ENCODE peak calls at places on chromosomes 11 and 22, in six cellular contexts. O is AG04450; D is EH; J is HCT116; F is C1 segment of cervical spinal cord; Z is stimulated activated CD4-positive, alpha-beta T cell treated with anti-CD3 and anti-CD28 coated beads, Interleukin-1b, Interleukin-23, amount 100 ng/mL, for 1 hour. L is an unnamed sample.

GRCh38 chr11:77249427-77249826 is 52.1 kb downstream of the GDPD4 start:
- DNase-seq in J (peak), F (no peak), Z (no peak), D (peak), O (no peak), L (no peak)

GRCh38 chr22:19134176-19134831 is 3.2 kb downstream of the TSSK2 start:
- DNase-seq in O (no peak), D (no peak), J (no peak), Z (no peak), F (no peak), L (no peak)

GRCh38 chr11:126007263-126007662 is 55.4 kb downstream of the CDON start:
- DNase-seq in O (no peak), J (peak), F (no peak), D (peak), Z (no peak), L (no peak)

GRCh38 chr11:73145986-73146575 is 4.0 kb upstream of the FCHSD2 start:
- DNase-seq in D (no peak), J (no peak), F (no peak), Z (no peak), O (no peak), L (no peak)

GRCh38 chr11:113556036-113556435 is 80.8 kb upstream of the DRD2 start:
- DNase-seq in D (no peak), O (no peak), J (no peak), Z (no peak), F (no peak), L (no peak)

GRCh38 chr22:45834795-45835194 is 142.2 kb downstream of the WNT7B start:
- DNase-seq in O (no peak), J (no peak), Z (no peak), F (no peak), D (no peak), L (no peak)

GRCh38 chr11:89458646-89459045 is 32.5 kb downstream of the NOX4 start:
- DNase-seq in F (no peak), O (no peak), J (no peak), Z (no peak), D (peak), L (no peak)

GRCh38 chr11:12235945-12236743 is 125.8 kb downstream of the MICAL2 start:
- DNase-seq in D (peak), J (peak), Z (no peak), O (peak), F (no peak), L (peak)

GRCh38 chr22:35330258-35330861 is 30.7 kb downstream of the TOM1 start:
- DNase-seq in F (no peak), D (peak), Z (no peak), O (peak), J (no peak), L (peak)

GRCh38 chr11:71458146-71459070 is 5.4 kb downstream of the NADSYN1 start:
- DNase-seq in D (peak), O (no peak), J (no peak), Z (no peak), F (no peak), L (no peak)